ENCODE peak calls at places on chromosomes 3 and 15, in seven cellular contexts. C is ovary; X is sigmoid colon; B is uterus; P is CD8-positive, alpha-beta T cell; Y is HepG2; O is suprapubic skin. V is an unnamed sample. For H3K4me1, the result is how much of the 10 kb centered on the place peaks cover.

GRCh38 chr15:65923264-65923663 is 54.0 kb downstream of the RAB11A start:
- DNase-seq in B (no peak), Y (no peak), X (no peak), P (no peak), O (no peak), C (no peak), V (no peak)

GRCh38 chr3:37982351-37982750 is 8.2 kb upstream of the VILL start:
- DNase-seq in X (no peak), C (no peak), B (no peak), P (no peak), Y (no peak), O (no peak), V (no peak)

GRCh38 chr15:66789029-66790025 is 87.3 kb downstream of the SMAD6 start:
- DNase-seq in P (no peak), Y (peak), C (peak), O (no peak), X (no peak), B (peak), V (no peak)

GRCh38 chr3:65636326-65636725 is 402.4 kb downstream of the MAGI1 start:
- DNase-seq in X (no peak), P (no peak), O (no peak), B (no peak), Y (no peak), C (no peak), V (no peak)

GRCh38 chr3:195549931-195550519 is 6.9 kb upstream of the PPP1R2 start:
- DNase-seq in X (no peak), O (no peak), C (no peak), Y (peak), B (no peak), P (peak), V (peak)

GRCh38 chr15:44199393-44199792 is 4.3 kb upstream of the FRMD5 start:
- DNase-seq in X (no peak), Y (peak), O (no peak), P (no peak), B (no peak), C (no peak), V (no peak)

GRCh38 chr3:196774845-196775422 is 35.3 kb downstream of the PAK2 start:
- DNase-seq in O (no peak), X (no peak), C (no peak), P (no peak), B (no peak), Y (no peak), V (no peak)

GRCh38 chr3:52554026-52554755 is 17.8 kb downstream of the UQCC5 start:
- DNase-seq in Y (no peak), B (no peak), O (no peak), C (no peak), P (no peak), X (no peak), V (no peak)

GRCh38 chr3:55660642-55661041 is 173.5 kb upstream of the WNT5A start:
- DNase-seq in O (no peak), X (no peak), B (no peak), P (no peak), C (no peak), Y (no peak), V (no peak)

GRCh38 chr3:37082317-37082716 is 89.0 kb downstream of the MLH1 start:
- DNase-seq in O (no peak), Y (peak), C (no peak), B (no peak), X (no peak), P (no peak), V (no peak)

GRCh38 chr3:67509471-67510075 is 144.8 kb downstream of the SUCLG2 start:
- DNase-seq in Y (no peak), P (no peak), O (no peak), X (no peak), C (no peak), B (no peak), V (no peak)

GRCh38 chr15:27906802-27907201 is 192.3 kb downstream of the OCA2 start:
- DNase-seq in P (no peak), Y (no peak), B (no peak), C (no peak), O (no peak), X (no peak), V (no peak)

GRCh38 chr15:49438970-49439631 is 16.1 kb downstream of the FGF7 start:
- DNase-seq in O (no peak), C (no peak), P (no peak), Y (no peak), X (peak), B (peak), V (peak)

GRCh38 chr3:195914648-195915473 is 6.5 kb upstream of the TNK2 start:
- DNase-seq in X (peak), P (peak), B (peak), C (peak), O (peak), Y (peak), V (peak)

GRCh38 chr15:25242957-25243799 is 195.6 kb downstream of the UBE3A start:
- DNase-seq in Y (no peak), B (peak), C (peak), O (peak), P (no peak), X (peak), V (peak)

GRCh38 chr3:52056521-52056967 is at the start of gene DUSP7:
- DNase-seq in O (no peak), X (peak), Y (no peak), B (peak), P (peak), C (peak), V (peak)

GRCh38 chr3:72111265-72111972 is 326.5 kb upstream of the PROK2 start:
- DNase-seq in Y (no peak), P (no peak), X (no peak), O (no peak), C (no peak), B (no peak), V (no peak)

GRCh38 chr3:10530241-10530640 is 24.9 kb upstream of the ATP2B2 start:
- DNase-seq in C (no peak), B (no peak), P (no peak), Y (no peak), O (peak), X (peak), V (peak)

GRCh38 chr3:32045091-32045964 is 61.1 kb upstream of the GPD1L start:
- DNase-seq in O (no peak), Y (peak), C (peak), P (no peak), B (peak), X (no peak), V (no peak)

DNA sequence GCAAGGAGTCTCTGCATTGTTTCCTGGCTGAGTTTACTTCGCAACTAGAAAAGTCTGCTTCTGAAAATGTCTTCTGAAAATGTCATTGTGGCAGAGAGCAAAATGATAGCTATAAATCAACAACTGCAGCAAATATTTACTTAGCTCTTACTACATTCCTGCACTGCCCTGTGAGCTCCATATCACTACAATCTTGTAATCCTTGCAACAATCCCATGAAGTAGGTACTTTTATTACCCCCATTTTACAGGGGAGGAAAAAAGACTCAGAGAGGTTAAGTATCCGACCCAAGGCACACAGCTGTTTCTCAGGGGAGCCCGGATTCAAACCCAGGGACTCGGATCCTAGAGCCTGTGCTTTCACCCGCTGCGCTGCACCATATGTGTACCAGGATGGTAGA is 34.2 kb upstream of the SPTBN5 start:
- DNase-seq in P (no peak), B (no peak), O (no peak), X (no peak), Y (peak), C (no peak), V (no peak)
- H3K4me1 ChIP-seq in P (under half), B (under half), O (half or more), X (under half), Y (under half), C (under half), V (under half)

GRCh38 chr15:85639752-85640381 is 154.9 kb downstream of the KLHL25 start:
- DNase-seq in C (no peak), B (no peak), P (no peak), X (no peak), O (no peak), Y (no peak), V (no peak)

GRCh38 chr15:85646538-85647091 is 148.1 kb downstream of the KLHL25 start:
- DNase-seq in P (no peak), C (no peak), X (no peak), O (no peak), Y (no peak), B (no peak), V (no peak)

GRCh38 chr15:85642054-85642692 is 152.6 kb downstream of the KLHL25 start:
- DNase-seq in C (peak), Y (no peak), P (no peak), B (peak), X (no peak), O (no peak), V (no peak)

GRCh38 chr15:85642693-85643058 is 152.0 kb downstream of the KLHL25 start:
- DNase-seq in O (no peak), Y (no peak), C (peak), P (no peak), X (peak), B (peak), V (no peak)
- H3K27ac ChIP-seq in O (peak), Y (no peak), C (peak), P (no peak), X (peak), B (peak), V (peak)

GRCh38 chr3:126103121-126104027 is 19.4 kb upstream of the SLC41A3 start:
- DNase-seq in B (no peak), Y (no peak), C (no peak), O (no peak), P (no peak), X (peak), V (no peak)
- TF ChIP-seq CTCF in B (no peak), Y (peak), C (no peak), O (no peak), P (no peak), X (no peak), V (no peak)

DNA sequence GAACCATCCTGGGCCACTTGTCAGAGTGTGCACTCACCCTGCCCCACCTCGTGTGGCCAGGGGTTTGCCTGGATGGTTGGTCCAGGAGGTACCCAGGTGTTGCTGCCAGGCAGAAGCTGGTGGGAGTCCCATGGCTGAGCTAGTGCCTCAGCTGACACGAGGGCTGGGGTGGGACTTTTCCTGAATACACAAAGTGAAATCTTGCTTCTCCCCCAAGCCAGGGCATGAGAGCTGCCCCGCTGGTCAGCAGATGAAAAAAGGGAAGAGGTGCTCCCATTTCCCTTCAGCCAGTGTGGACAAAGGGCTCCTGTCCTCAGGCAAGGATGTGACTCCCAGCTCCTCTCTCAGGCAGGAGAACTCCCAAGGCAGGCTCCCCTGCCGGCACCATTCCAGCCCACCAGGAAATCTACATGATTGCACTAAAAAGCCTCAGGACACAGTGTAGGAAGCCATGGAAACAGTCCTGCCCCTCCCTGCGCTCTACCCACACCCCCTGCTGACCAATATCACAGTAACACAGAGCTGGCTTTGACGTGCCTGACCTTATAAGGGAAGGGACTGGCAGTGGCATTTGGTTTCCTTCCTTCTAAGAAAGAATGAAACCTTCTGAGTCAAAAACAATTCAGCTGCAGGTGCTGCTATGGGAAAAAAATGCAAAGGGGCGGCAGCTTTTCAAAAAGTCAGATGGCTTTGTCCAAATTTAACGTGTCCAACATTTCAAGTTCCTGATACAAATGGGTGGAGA is 33.9 kb downstream of the MYO5C start:
- DNase-seq in Y (no peak), C (no peak), P (no peak), O (no peak), B (peak), X (peak), V (peak)
- H3K4me1 ChIP-seq in Y (under half), C (under half), P (under half), O (under half), B (under half), X (under half), V (under half)

GRCh38 chr3:177590826-177591225 is 393.5 kb upstream of the TBL1XR1 start:
- DNase-seq in O (no peak), C (no peak), P (no peak), Y (no peak), X (no peak), B (no peak), V (no peak)
- H3K27ac ChIP-seq in O (peak), C (no peak), P (no peak), Y (no peak), X (peak), B (no peak), V (no peak)

GRCh38 chr15:34436126-34436955 is 1.3 kb downstream of the GOLGA8A start:
- DNase-seq in O (no peak), X (no peak), C (no peak), P (no peak), B (no peak), Y (no peak), V (no peak)

GRCh38 chr15:34435658-34436057 is 1.9 kb downstream of the GOLGA8A start:
- DNase-seq in O (no peak), Y (no peak), C (no peak), X (no peak), B (no peak), P (no peak), V (no peak)

GRCh38 chr15:34434627-34435305 is 2.8 kb downstream of the GOLGA8A start:
- DNase-seq in O (no peak), C (no peak), X (no peak), B (no peak), Y (no peak), P (no peak), V (no peak)

GRCh38 chr15:34437687-34438086 is at the start of gene GOLGA8A:
- DNase-seq in Y (peak), C (peak), P (peak), B (peak), X (no peak), O (no peak), V (peak)

DNA sequence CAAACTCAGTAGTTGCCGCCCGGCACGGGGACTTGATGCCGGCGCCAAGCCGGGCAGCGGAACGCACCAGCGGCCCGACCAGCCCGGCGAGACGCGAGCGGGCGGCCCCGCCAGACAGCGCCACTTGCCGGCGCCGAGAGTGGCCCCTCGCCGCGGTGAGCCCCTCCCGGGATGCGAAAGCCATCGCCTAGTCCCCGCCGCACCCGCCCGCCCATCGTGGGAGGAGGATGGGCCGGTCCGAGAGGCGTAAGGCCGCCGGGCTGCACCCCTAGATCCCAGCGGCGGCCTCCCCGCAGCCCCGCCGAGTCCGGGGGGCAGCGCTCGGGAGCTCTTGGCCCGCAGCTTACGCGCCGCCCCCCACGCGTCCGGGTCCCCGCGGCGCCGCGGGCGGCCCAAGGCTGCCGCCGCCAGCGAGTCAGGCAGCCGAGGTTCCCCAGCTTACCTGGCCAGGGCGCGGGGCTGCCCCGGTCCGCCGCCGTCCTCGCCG is 609 bp downstream of the GOLGA8A start:
- DNase-seq in P (peak), C (peak), Y (peak), B (no peak), X (no peak), O (no peak), V (peak)
- TF ChIP-seq CTCF in P (no peak), C (no peak), Y (peak), B (no peak), X (no peak), O (no peak), V (no peak)

GRCh38 chr3:43998374-43998840 is 243.3 kb upstream of the TOPAZ1 start:
- DNase-seq in B (no peak), X (no peak), Y (no peak), O (no peak), P (no peak), C (no peak), V (no peak)
- H3K4me1 ChIP-seq in B (under half), X (half or more), Y (under half), O (half or more), P (under half), C (under half), V (under half)

DNA sequence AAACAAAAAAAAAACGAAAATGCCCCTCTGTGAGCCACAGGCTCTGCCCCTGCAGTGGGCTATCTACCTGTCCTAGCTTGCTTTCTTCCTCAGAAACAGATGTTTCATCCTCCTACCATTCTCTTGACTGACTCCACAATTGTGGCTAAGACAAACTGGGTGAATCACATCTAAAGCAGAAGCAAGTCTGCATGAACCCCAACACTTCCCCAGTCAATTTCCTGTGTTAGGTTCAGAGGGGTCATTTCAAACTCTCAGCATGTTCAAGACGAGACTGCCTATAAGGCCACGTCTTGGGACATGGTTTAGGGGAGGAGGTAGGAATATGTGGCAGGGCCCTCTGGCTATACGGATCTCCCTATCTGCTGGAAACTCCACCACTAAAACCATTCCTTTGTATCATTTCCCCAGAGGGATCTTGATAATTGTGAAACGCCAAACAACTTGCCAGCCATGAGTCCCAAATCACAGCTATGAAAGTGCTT is 28.6 kb upstream of the ANKDD1A start:
- DNase-seq in Y (no peak), P (no peak), X (no peak), O (no peak), B (no peak), C (no peak), V (no peak)
- H3K27ac ChIP-seq in Y (no peak), P (no peak), X (peak), O (peak), B (peak), C (no peak), V (peak)

GRCh38 chr3:183099026-183099837 is at the start of gene MCCC1:
- DNase-seq in C (peak), O (peak), X (peak), P (peak), Y (peak), B (peak), V (peak)
- TF ChIP-seq CTCF in C (no peak), O (no peak), X (no peak), P (no peak), Y (peak), B (no peak), V (no peak)

V was measured in Peyer's patch.